ENCODE peak calls at places on chromosomes 7 and 10, in eight cellular contexts. One of them, this sample, is unnamed. For H3K4me1, the result is how much of the 10 kb centered on the place peaks cover.

GRCh38 chr7:13107291-13107690 is 419.9 kb downstream of the ARL4A start:
- DNase-seq in transverse colon: no peak
- DNase-seq in breast epithelium: no peak
- DNase-seq in esophagus muscularis mucosa: no peak
- DNase-seq in Panc1: no peak
- DNase-seq in K562: no peak
- DNase-seq in GM23338: no peak
- DNase-seq in HCT116: no peak
- DNase-seq in this sample: no peak

GRCh38 chr7:388961-389701 is 99.2 kb downstream of the FOXL3 start:
- DNase-seq in transverse colon: no peak
- DNase-seq in breast epithelium: no peak
- DNase-seq in esophagus muscularis mucosa: no peak
- DNase-seq in Panc1: no peak
- DNase-seq in K562: peak
- DNase-seq in GM23338: no peak
- DNase-seq in HCT116: no peak
- DNase-seq in this sample: peak

GRCh38 chr10:125708971-125709503 is 10.5 kb upstream of the EDRF1 start:
- DNase-seq in transverse colon: no peak
- DNase-seq in breast epithelium: no peak
- DNase-seq in esophagus muscularis mucosa: no peak
- DNase-seq in Panc1: no peak
- DNase-seq in K562: no peak
- DNase-seq in GM23338: no peak
- DNase-seq in HCT116: no peak
- DNase-seq in this sample: no peak

GRCh38 chr7:40455485-40455884 is 320.7 kb downstream of the SUGCT start:
- DNase-seq in transverse colon: no peak
- DNase-seq in breast epithelium: no peak
- DNase-seq in esophagus muscularis mucosa: no peak
- DNase-seq in Panc1: no peak
- DNase-seq in K562: no peak
- DNase-seq in GM23338: no peak
- DNase-seq in HCT116: no peak
- DNase-seq in this sample: no peak

GRCh38 chr7:85510287-85510686 is 323.4 kb upstream of the SEMA3D start:
- DNase-seq in transverse colon: no peak
- DNase-seq in breast epithelium: no peak
- DNase-seq in esophagus muscularis mucosa: no peak
- DNase-seq in Panc1: no peak
- DNase-seq in K562: no peak
- DNase-seq in GM23338: no peak
- DNase-seq in HCT116: no peak
- DNase-seq in this sample: no peak

GRCh38 chr7:36406156-36406555 is 16.5 kb downstream of the ANLN start:
- DNase-seq in transverse colon: no peak
- DNase-seq in breast epithelium: no peak
- DNase-seq in esophagus muscularis mucosa: no peak
- DNase-seq in Panc1: no peak
- DNase-seq in K562: no peak
- DNase-seq in GM23338: peak
- DNase-seq in HCT116: no peak
- DNase-seq in this sample: no peak

GRCh38 chr7:94654764-94655561 is 970 bp downstream of the SGCE start:
- DNase-seq in transverse colon: no peak
- DNase-seq in breast epithelium: no peak
- DNase-seq in esophagus muscularis mucosa: no peak
- DNase-seq in Panc1: no peak
- DNase-seq in K562: no peak
- DNase-seq in GM23338: peak
- DNase-seq in HCT116: no peak
- DNase-seq in this sample: no peak

GRCh38 chr7:117667456-117667855 is 187.6 kb downstream of the CFTR start:
- DNase-seq in transverse colon: no peak
- DNase-seq in breast epithelium: no peak
- DNase-seq in esophagus muscularis mucosa: no peak
- DNase-seq in Panc1: no peak
- DNase-seq in K562: no peak
- DNase-seq in GM23338: no peak
- DNase-seq in HCT116: no peak
- DNase-seq in this sample: no peak

GRCh38 chr7:30736291-30736690 is 15.6 kb upstream of the INMT start:
- DNase-seq in transverse colon: no peak
- DNase-seq in breast epithelium: no peak
- DNase-seq in esophagus muscularis mucosa: no peak
- DNase-seq in Panc1: no peak
- DNase-seq in K562: no peak
- DNase-seq in GM23338: no peak
- DNase-seq in HCT116: no peak
- DNase-seq in this sample: peak

GRCh38 chr7:152760384-152761115 is 998 bp downstream of the ACTR3B start:
- DNase-seq in transverse colon: no peak
- DNase-seq in breast epithelium: no peak
- DNase-seq in esophagus muscularis mucosa: peak
- DNase-seq in Panc1: no peak
- DNase-seq in K562: peak
- DNase-seq in GM23338: peak
- DNase-seq in HCT116: no peak
- DNase-seq in this sample: no peak

GRCh38 chr10:34236927-34237326 is 578.2 kb downstream of the PARD3 start:
- DNase-seq in transverse colon: no peak
- DNase-seq in breast epithelium: no peak
- DNase-seq in esophagus muscularis mucosa: no peak
- DNase-seq in Panc1: no peak
- DNase-seq in K562: no peak
- DNase-seq in GM23338: no peak
- DNase-seq in HCT116: no peak
- DNase-seq in this sample: no peak

GRCh38 chr10:104028146-104028545 is 57.5 kb downstream of the COL17A1 start:
- DNase-seq in transverse colon: no peak
- DNase-seq in breast epithelium: no peak
- DNase-seq in esophagus muscularis mucosa: no peak
- DNase-seq in Panc1: no peak
- DNase-seq in K562: no peak
- DNase-seq in GM23338: peak
- DNase-seq in HCT116: peak
- DNase-seq in this sample: no peak

GRCh38 chr10:132400547-132401151 is 3.6 kb downstream of the PWWP2B start:
- DNase-seq in transverse colon: peak
- DNase-seq in breast epithelium: no peak
- DNase-seq in esophagus muscularis mucosa: no peak
- DNase-seq in Panc1: no peak
- DNase-seq in K562: no peak
- DNase-seq in GM23338: no peak
- DNase-seq in HCT116: no peak
- DNase-seq in this sample: peak

GRCh38 chr7:73876361-73876760 is 15.4 kb downstream of the TMEM270 start:
- DNase-seq in transverse colon: no peak
- DNase-seq in breast epithelium: no peak
- DNase-seq in esophagus muscularis mucosa: no peak
- DNase-seq in Panc1: no peak
- DNase-seq in K562: no peak
- DNase-seq in GM23338: no peak
- DNase-seq in HCT116: no peak
- DNase-seq in this sample: no peak

GRCh38 chr10:31197886-31198285 is 121.1 kb upstream of the ZEB1 start:
- DNase-seq in transverse colon: no peak
- DNase-seq in breast epithelium: no peak
- DNase-seq in esophagus muscularis mucosa: no peak
- DNase-seq in Panc1: no peak
- DNase-seq in K562: no peak
- DNase-seq in GM23338: no peak
- DNase-seq in HCT116: no peak
- DNase-seq in this sample: no peak

GRCh38 chr10:94042001-94042813 is 48.5 kb downstream of the PLCE1 start:
- DNase-seq in transverse colon: no peak
- DNase-seq in breast epithelium: no peak
- DNase-seq in esophagus muscularis mucosa: no peak
- DNase-seq in Panc1: no peak
- DNase-seq in K562: no peak
- DNase-seq in GM23338: peak
- DNase-seq in HCT116: peak
- DNase-seq in this sample: no peak

GRCh38 chr7:30941582-30942310 is 22.0 kb upstream of the GHRHR start:
- DNase-seq in transverse colon: no peak
- DNase-seq in breast epithelium: no peak
- DNase-seq in esophagus muscularis mucosa: no peak
- DNase-seq in Panc1: no peak
- DNase-seq in K562: no peak
- DNase-seq in GM23338: no peak
- DNase-seq in HCT116: no peak
- DNase-seq in this sample: no peak

GRCh38 chr7:158094046-158094445 is 493.6 kb downstream of the PTPRN2 start:
- DNase-seq in transverse colon: no peak
- DNase-seq in breast epithelium: no peak
- DNase-seq in esophagus muscularis mucosa: no peak
- DNase-seq in Panc1: no peak
- DNase-seq in K562: no peak
- DNase-seq in GM23338: no peak
- DNase-seq in HCT116: no peak
- DNase-seq in this sample: peak

GRCh38 chr7:21354284-21354683 is 73.6 kb upstream of the SP4 start:
- DNase-seq in transverse colon: no peak
- DNase-seq in breast epithelium: no peak
- DNase-seq in esophagus muscularis mucosa: no peak
- DNase-seq in Panc1: no peak
- DNase-seq in K562: no peak
- DNase-seq in GM23338: no peak
- DNase-seq in HCT116: no peak
- DNase-seq in this sample: no peak

GRCh38 chr7:128963327-128963757 is 25.6 kb downstream of the IRF5 start:
- DNase-seq in transverse colon: no peak
- DNase-seq in breast epithelium: no peak
- DNase-seq in esophagus muscularis mucosa: no peak
- DNase-seq in Panc1: no peak
- DNase-seq in K562: no peak
- DNase-seq in GM23338: no peak
- DNase-seq in HCT116: no peak
- DNase-seq in this sample: no peak

GRCh38 chr7:95772771-95773581 is 622 bp downstream of the DYNC1I1 start:
- DNase-seq in transverse colon: peak
- DNase-seq in breast epithelium: no peak
- DNase-seq in esophagus muscularis mucosa: no peak
- DNase-seq in Panc1: no peak
- DNase-seq in K562: no peak
- DNase-seq in GM23338: peak
- DNase-seq in HCT116: no peak
- DNase-seq in this sample: no peak

GRCh38 chr10:72379062-72379461 is 24.3 kb upstream of the DNAJB12 start:
- DNase-seq in transverse colon: no peak
- DNase-seq in breast epithelium: no peak
- DNase-seq in esophagus muscularis mucosa: no peak
- DNase-seq in Panc1: no peak
- DNase-seq in K562: no peak
- DNase-seq in GM23338: no peak
- DNase-seq in HCT116: no peak
- DNase-seq in this sample: no peak

GRCh38 chr10:68982389-68982788 is 6.2 kb upstream of the KIFBP start:
- DNase-seq in transverse colon: no peak
- DNase-seq in breast epithelium: no peak
- DNase-seq in esophagus muscularis mucosa: peak
- DNase-seq in Panc1: no peak
- DNase-seq in K562: no peak
- DNase-seq in GM23338: no peak
- DNase-seq in HCT116: no peak
- DNase-seq in this sample: no peak

DNA sequence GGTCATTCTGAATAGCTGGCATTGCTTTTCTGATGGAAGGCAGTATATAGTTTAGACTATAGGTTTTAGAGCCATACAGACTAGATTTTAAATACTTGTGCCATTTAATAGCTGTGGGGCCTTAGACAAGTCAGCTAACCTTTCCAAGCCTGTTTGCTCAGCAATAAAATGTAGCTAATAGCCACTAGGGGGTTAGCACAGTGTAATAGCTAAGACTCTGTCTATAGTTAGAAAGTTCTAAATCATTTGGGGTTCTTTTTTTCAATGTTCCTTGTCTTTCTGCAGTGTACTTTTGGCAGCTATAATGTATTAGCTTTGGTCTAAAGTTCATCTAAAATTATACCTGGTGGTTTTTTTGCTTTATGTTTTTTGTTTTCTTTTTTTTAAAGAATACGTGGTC is 7.5 kb upstream of the KIFBP start:
- DNase-seq in transverse colon: no peak
- DNase-seq in breast epithelium: no peak
- DNase-seq in esophagus muscularis mucosa: no peak
- DNase-seq in Panc1: no peak
- DNase-seq in K562: no peak
- DNase-seq in GM23338: peak
- DNase-seq in HCT116: no peak
- DNase-seq in this sample: no peak
- TF ChIP-seq CTCF in transverse colon: peak
- TF ChIP-seq CTCF in breast epithelium: no peak
- TF ChIP-seq CTCF in esophagus muscularis mucosa: no peak
- TF ChIP-seq CTCF in Panc1: peak
- TF ChIP-seq CTCF in K562: peak
- TF ChIP-seq CTCF in GM23338: peak
- TF ChIP-seq CTCF in HCT116: no peak
- TF ChIP-seq CTCF in this sample: no peak

GRCh38 chr10:91603931-91604331 is 28.9 kb downstream of the PPP1R3C start:
- DNase-seq in transverse colon: no peak
- DNase-seq in breast epithelium: no peak
- DNase-seq in esophagus muscularis mucosa: peak
- DNase-seq in Panc1: no peak
- DNase-seq in K562: no peak
- DNase-seq in GM23338: no peak
- DNase-seq in HCT116: no peak
- DNase-seq in this sample: no peak
- TF ChIP-seq POLR2AphosphoS5 in transverse colon: no peak
- TF ChIP-seq POLR2AphosphoS5 in breast epithelium: no peak
- TF ChIP-seq POLR2AphosphoS5 in esophagus muscularis mucosa: no peak
- TF ChIP-seq POLR2AphosphoS5 in Panc1: no peak
- TF ChIP-seq POLR2AphosphoS5 in K562: no peak
- TF ChIP-seq POLR2AphosphoS5 in GM23338: no peak
- TF ChIP-seq POLR2AphosphoS5 in HCT116: no peak
- TF ChIP-seq POLR2AphosphoS5 in this sample: no peak

DNA sequence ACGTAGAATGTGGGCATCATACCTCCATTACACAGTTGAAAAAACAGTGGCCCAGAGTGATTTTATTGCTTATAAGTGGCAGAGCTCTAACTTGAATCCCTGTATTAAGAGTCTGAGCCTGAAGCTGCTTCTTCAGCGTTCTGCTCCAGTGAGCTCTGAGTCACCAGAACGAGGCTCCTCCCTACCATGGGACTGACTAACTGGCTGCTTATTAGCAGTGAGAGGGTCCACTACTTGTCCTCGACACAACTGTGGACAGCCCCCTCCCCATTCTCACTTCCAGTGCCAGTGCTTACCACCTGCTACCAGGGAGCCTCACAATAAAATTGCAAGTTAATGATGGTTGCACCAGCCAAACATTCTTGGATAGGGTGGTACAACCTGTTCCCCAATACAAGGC is 2.8 kb upstream of the NRG3 start:
- DNase-seq in transverse colon: no peak
- DNase-seq in breast epithelium: no peak
- DNase-seq in esophagus muscularis mucosa: no peak
- DNase-seq in Panc1: no peak
- DNase-seq in K562: no peak
- DNase-seq in GM23338: no peak
- DNase-seq in HCT116: no peak
- DNase-seq in this sample: no peak
- H3K4me1 ChIP-seq in transverse colon: under half
- H3K4me1 ChIP-seq in breast epithelium: under half
- H3K4me1 ChIP-seq in esophagus muscularis mucosa: under half
- H3K4me1 ChIP-seq in Panc1: under half
- H3K4me1 ChIP-seq in K562: under half
- H3K4me1 ChIP-seq in GM23338: under half
- H3K4me1 ChIP-seq in HCT116: under half
- H3K4me1 ChIP-seq in this sample: under half

GRCh38 chr10:118573512-118573911 is 21.9 kb downstream of the PRLHR start:
- DNase-seq in transverse colon: no peak
- DNase-seq in breast epithelium: no peak
- DNase-seq in esophagus muscularis mucosa: peak
- DNase-seq in Panc1: no peak
- DNase-seq in K562: no peak
- DNase-seq in GM23338: no peak
- DNase-seq in HCT116: no peak
- DNase-seq in this sample: no peak
- TF ChIP-seq CTCF in transverse colon: no peak
- TF ChIP-seq CTCF in breast epithelium: no peak
- TF ChIP-seq CTCF in esophagus muscularis mucosa: no peak
- TF ChIP-seq CTCF in Panc1: no peak
- TF ChIP-seq CTCF in K562: no peak
- TF ChIP-seq CTCF in GM23338: no peak
- TF ChIP-seq CTCF in HCT116: no peak
- TF ChIP-seq CTCF in this sample: no peak